ENCODE peak calls at places on chromosome 9, in ten cellular contexts. E, I, D, Z, P, S, Q, V, U and G are unnamed samples. For H3K36me3, the result is how much of the 10 kb centered on the place peaks cover.

GRCh38 chr9:655875-656274 is 185.6 kb upstream of the DMRT1 start:
- DNase-seq in E (peak), I (peak), D (peak), Z (no peak), P (no peak), S (no peak), Q (no peak), V (peak), U (peak), G (peak)

GRCh38 chr9:121634800-121635261 is 16.6 kb upstream of the DAB2IP start:
- DNase-seq in E (peak), I (no peak), D (no peak), Z (no peak), P (no peak), S (no peak), Q (peak), V (no peak), U (no peak), G (no peak)

GRCh38 chr9:76459691-76460635 is 981 bp downstream of the GCNT1 start:
- DNase-seq in E (no peak), I (peak), D (no peak), Z (no peak), P (no peak), S (no peak), Q (peak), V (no peak), U (peak), G (peak)

GRCh38 chr9:84278131-84278530 is 62.4 kb downstream of the SLC28A3 start:
- DNase-seq in E (no peak), I (no peak), D (no peak), Z (no peak), P (no peak), S (no peak), Q (no peak), V (no peak), U (no peak), G (no peak)

GRCh38 chr9:362936-363335 is 148.3 kb downstream of the DOCK8 start:
- DNase-seq in E (no peak), I (no peak), D (no peak), Z (no peak), P (no peak), S (no peak), Q (no peak), V (no peak), U (no peak), G (no peak)

GRCh38 chr9:27451207-27451792 is 72.8 kb upstream of the IFNK start:
- DNase-seq in E (no peak), I (no peak), D (no peak), Z (no peak), P (no peak), S (no peak), Q (no peak), V (no peak), U (no peak), G (no peak)

GRCh38 chr9:2026181-2026580 is 11.0 kb downstream of the SMARCA2 start:
- DNase-seq in E (no peak), I (no peak), D (no peak), Z (no peak), P (no peak), S (no peak), Q (no peak), V (no peak), U (no peak), G (no peak)

GRCh38 chr9:74951725-74952151 is 974 bp downstream of the C9orf40 start:
- DNase-seq in E (peak), I (peak), D (peak), Z (peak), P (peak), S (no peak), Q (peak), V (peak), U (peak), G (peak)

GRCh38 chr9:7570107-7570720 is 229.4 kb downstream of the DMAC1 start:
- DNase-seq in E (peak), I (peak), D (no peak), Z (peak), P (no peak), S (no peak), Q (peak), V (peak), U (peak), G (no peak)

GRCh38 chr9:130239741-130240241 is 25.8 kb upstream of the HMCN2 start:
- DNase-seq in E (peak), I (no peak), D (peak), Z (peak), P (no peak), S (no peak), Q (no peak), V (no peak), U (no peak), G (peak)

GRCh38 chr9:17571825-17572224 is 7.0 kb upstream of the SH3GL2 start:
- DNase-seq in E (no peak), I (no peak), D (no peak), Z (no peak), P (no peak), S (no peak), Q (no peak), V (no peak), U (no peak), G (no peak)

GRCh38 chr9:132648685-132649084 is 21.1 kb downstream of the DDX31 start:
- DNase-seq in E (no peak), I (no peak), D (no peak), Z (no peak), P (no peak), S (no peak), Q (no peak), V (no peak), U (no peak), G (no peak)

GRCh38 chr9:17216011-17216410 is 81.2 kb downstream of the CNTLN start:
- DNase-seq in E (no peak), I (no peak), D (no peak), Z (no peak), P (no peak), S (no peak), Q (no peak), V (no peak), U (no peak), G (no peak)

GRCh38 chr9:134688231-134688630 is 46.6 kb downstream of the COL5A1 start:
- DNase-seq in E (no peak), I (no peak), D (peak), Z (no peak), P (no peak), S (no peak), Q (no peak), V (no peak), U (no peak), G (no peak)

GRCh38 chr9:114281421-114282103 is 41.3 kb upstream of the ORM1 start:
- DNase-seq in E (peak), I (peak), D (peak), Z (no peak), P (no peak), S (no peak), Q (no peak), V (peak), U (no peak), G (peak)

GRCh38 chr9:75960561-75960960 is 70.1 kb downstream of the PCSK5 start:
- DNase-seq in E (no peak), I (no peak), D (no peak), Z (no peak), P (no peak), S (no peak), Q (no peak), V (no peak), U (no peak), G (no peak)

GRCh38 chr9:91163441-91163772 is 198.3 kb downstream of the AUH start:
- DNase-seq in E (no peak), I (no peak), D (no peak), Z (peak), P (no peak), S (no peak), Q (no peak), V (no peak), U (no peak), G (no peak)

GRCh38 chr9:96646081-96646991 is 8.8 kb downstream of the PRXL2C start:
- DNase-seq in E (no peak), I (no peak), D (no peak), Z (no peak), P (no peak), S (no peak), Q (no peak), V (peak), U (no peak), G (no peak)

GRCh38 chr9:127977877-127978647 is 2.7 kb downstream of the EEIG1 start:
- DNase-seq in E (peak), I (peak), D (peak), Z (no peak), P (no peak), S (no peak), Q (no peak), V (peak), U (peak), G (no peak)

GRCh38 chr9:133656211-133657119 is 20.3 kb downstream of the DBH start:
- DNase-seq in E (no peak), I (no peak), D (no peak), Z (peak), P (no peak), S (no peak), Q (no peak), V (no peak), U (no peak), G (no peak)

GRCh38 chr9:87615547-87616148 is 110.3 kb upstream of the CTSL start:
- DNase-seq in E (no peak), I (no peak), D (no peak), Z (no peak), P (no peak), S (no peak), Q (no peak), V (no peak), U (no peak), G (no peak)

GRCh38 chr9:108274971-108275370 is 580.8 kb downstream of the ACTL7B start:
- DNase-seq in E (no peak), I (no peak), D (no peak), Z (no peak), P (no peak), S (no peak), Q (no peak), V (no peak), U (no peak), G (no peak)

GRCh38 chr9:68832101-68832500 is 127.1 kb downstream of the PIP5K1B start:
- DNase-seq in E (no peak), I (no peak), D (no peak), Z (no peak), P (no peak), S (no peak), Q (no peak), V (no peak), U (no peak), G (no peak)

GRCh38 chr9:112175796-112176315 is 759 bp upstream of the SUSD1 start:
- DNase-seq in E (no peak), I (no peak), D (no peak), Z (no peak), P (no peak), S (no peak), Q (peak), V (no peak), U (no peak), G (no peak)

GRCh38 chr9:78835928-78836450 is 539.1 kb downstream of the PSAT1 start:
- DNase-seq in E (no peak), I (no peak), D (no peak), Z (no peak), P (no peak), S (no peak), Q (no peak), V (no peak), U (no peak), G (no peak)

GRCh38 chr9:71663216-71663615 is 105.1 kb downstream of the CEMIP2 start:
- DNase-seq in E (no peak), I (no peak), D (no peak), Z (no peak), P (no peak), S (no peak), Q (no peak), V (no peak), U (no peak), G (no peak)

GRCh38 chr9:133635098-133635497 is 1.1 kb upstream of the DBH start:
- DNase-seq in E (no peak), I (no peak), D (no peak), Z (no peak), P (no peak), S (no peak), Q (no peak), V (no peak), U (no peak), G (no peak)

GRCh38 chr9:79490657-79491250 is 81.0 kb upstream of the TLE4 start:
- DNase-seq in E (no peak), I (no peak), D (no peak), Z (no peak), P (no peak), S (no peak), Q (no peak), V (no peak), U (no peak), G (no peak)

GRCh38 chr9:114033397-114034103 is 44.5 kb downstream of the AMBP start:
- DNase-seq in E (no peak), I (peak), D (peak), Z (no peak), P (no peak), S (peak), Q (peak), V (no peak), U (peak), G (no peak)

GRCh38 chr9:113372059-113372458 is 4.7 kb downstream of the HDHD3 start:
- DNase-seq in E (no peak), I (no peak), D (no peak), Z (no peak), P (no peak), S (no peak), Q (no peak), V (no peak), U (no peak), G (no peak)

GRCh38 chr9:122875523-122875922 is 29.6 kb downstream of the RC3H2 start:
- DNase-seq in E (no peak), I (no peak), D (no peak), Z (no peak), P (no peak), S (no peak), Q (no peak), V (no peak), U (no peak), G (no peak)
- H3K36me3 ChIP-seq in E (half or more), I (under half), D (under half), Z (under half), P (half or more), S (half or more), Q (under half), V (under half), U (under half), G (under half)

GRCh38 chr9:14525840-14526239 is 167.4 kb downstream of the ZDHHC21 start:
- DNase-seq in E (no peak), I (no peak), D (no peak), Z (no peak), P (no peak), S (no peak), Q (no peak), V (no peak), U (no peak), G (no peak)

GRCh38 chr9:14524881-14525515 is 168.2 kb downstream of the ZDHHC21 start:
- DNase-seq in E (no peak), I (no peak), D (no peak), Z (no peak), P (no peak), S (no peak), Q (no peak), V (no peak), U (no peak), G (no peak)

GRCh38 chr9:14522627-14523379 is 170.4 kb downstream of the ZDHHC21 start:
- DNase-seq in E (no peak), I (no peak), D (no peak), Z (no peak), P (no peak), S (no peak), Q (no peak), V (no peak), U (no peak), G (no peak)

GRCh38 chr9:14526504-14526903 is 166.7 kb downstream of the ZDHHC21 start:
- DNase-seq in E (no peak), I (no peak), D (no peak), Z (no peak), P (no peak), S (no peak), Q (no peak), V (no peak), U (no peak), G (no peak)

DNA sequence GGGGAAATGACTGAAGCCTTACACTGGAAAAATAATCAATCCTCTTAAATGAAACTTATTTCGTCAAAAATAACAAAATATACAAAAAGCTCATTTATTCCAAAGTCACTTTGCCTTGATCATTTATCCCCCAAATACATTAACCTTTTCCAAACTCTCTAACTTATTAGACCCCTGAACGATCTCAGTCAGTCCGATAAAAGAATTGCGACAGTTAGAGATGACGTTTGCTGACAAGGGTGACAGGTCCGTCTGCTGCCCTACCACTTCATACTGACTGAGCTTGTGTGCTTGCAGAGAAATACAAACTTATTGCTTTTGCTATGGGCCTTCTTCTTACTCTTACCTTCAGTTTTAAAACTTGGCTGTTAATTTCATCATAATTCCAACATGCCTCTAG is 169.7 kb downstream of the ZDHHC21 start:
- DNase-seq in E (no peak), I (no peak), D (no peak), Z (no peak), P (no peak), S (no peak), Q (no peak), V (no peak), U (no peak), G (no peak)
- TF ChIP-seq POLR2A in E (no peak), I (no peak), D (no peak), Z (no peak), P (no peak), S (no peak), Q (no peak), V (no peak), U (no peak), G (no peak)

GRCh38 chr9:104858846-104859245 is 69.1 kb downstream of the ABCA1 start:
- DNase-seq in E (no peak), I (no peak), D (no peak), Z (no peak), P (no peak), S (no peak), Q (no peak), V (no peak), U (no peak), G (no peak)
- H3K36me3 ChIP-seq in E (half or more), I (under half), D (under half), Z (under half), P (under half), S (under half), Q (half or more), V (under half), U (under half), G (under half)

GRCh38 chr9:136245194-136246150 is at the start of gene QSOX2:
- DNase-seq in E (peak), I (peak), D (peak), Z (peak), P (peak), S (no peak), Q (peak), V (peak), U (peak), G (peak)
- TF ChIP-seq POLR2A in E (no peak), I (peak), D (no peak), Z (no peak), P (no peak), S (no peak), Q (no peak), V (peak), U (peak), G (peak)